ENCODE peak calls at places on chromosomes 1 and 21, in eight cellular contexts. S, I, X, J, Y, Z, A and B are unnamed samples.

GRCh38 chr1:111513410-111514020 is 10.1 kb upstream of the ADORA3 start:
- DNase-seq in S (no peak), X (no peak), Z (no peak), I (no peak), Y (no peak), J (no peak), A (no peak), B (no peak)

GRCh38 chr1:78702426-78702825 is 52.8 kb downstream of the IFI44 start:
- DNase-seq in X (no peak), I (no peak), Z (no peak), S (no peak), Y (no peak), J (no peak), A (no peak), B (no peak)

GRCh38 chr1:98556521-98557158 is 104.9 kb upstream of the SNX7 start:
- DNase-seq in I (peak; percentile 46), A (peak; percentile 23), S (peak; percentile 21), Z (no peak), X (peak; percentile 45), J (no peak), Y (no peak), B (peak; percentile 58)

GRCh38 chr1:48619529-48619928 is 147.5 kb upstream of the SPATA6 start:
- DNase-seq in Y (no peak), X (no peak), I (peak; percentile 2), J (no peak), S (peak; percentile 3), Z (no peak), A (no peak), B (no peak)

GRCh38 chr1:194776657-194777056 is 1590.2 kb upstream of the B3GALT2 start:
- DNase-seq in X (no peak), S (no peak), J (no peak), I (no peak), Y (no peak), Z (no peak), A (no peak), B (no peak)

GRCh38 chr1:154955039-154955717 is 721 bp downstream of the PBXIP1 start:
- DNase-seq in S (peak; percentile 71), Z (no peak), A (peak; percentile 60), X (peak; percentile 88), Y (no peak), I (peak; percentile 64), J (peak; percentile 84), B (peak; percentile 81)

GRCh38 chr1:164891615-164892014 is 332.6 kb downstream of the PBX1 start:
- DNase-seq in I (no peak), Z (no peak), S (no peak), Y (no peak), A (no peak), J (no peak), X (no peak), B (no peak)

GRCh38 chr21:34113842-34114241 is 40.5 kb downstream of the MRPS6 start:
- DNase-seq in J (no peak), S (no peak), A (no peak), X (no peak), I (no peak), Y (no peak), Z (no peak), B (no peak)

GRCh38 chr1:19872190-19872589 is 10.0 kb upstream of the OTUD3 start:
- DNase-seq in I (no peak), S (peak; percentile 5), Y (no peak), X (no peak), A (no peak), Z (no peak), J (no peak), B (no peak)

GRCh38 chr1:38992450-38993111 is 1.5 kb downstream of the AKIRIN1 start:
- DNase-seq in S (no peak), Y (no peak), A (peak; percentile 8), X (no peak), Z (no peak), J (no peak), I (no peak), B (no peak)

GRCh38 chr1:202656057-202656456 is 54.2 kb downstream of the SYT2 start:
- DNase-seq in X (peak; percentile 12), Y (no peak), J (no peak), Z (no peak), A (peak; percentile 9), S (no peak), I (no peak), B (peak; percentile 11)

GRCh38 chr1:232891116-232891515 is 59.3 kb upstream of the NTPCR start:
- DNase-seq in Y (peak; percentile 67), J (peak; percentile 47), A (peak; percentile 73), X (peak; percentile 68), S (peak; percentile 94), I (peak; percentile 83), Z (no peak), B (peak; percentile 60)

GRCh38 chr1:63949965-63950364 is 176.1 kb downstream of the ROR1 start:
- DNase-seq in J (no peak), X (peak; percentile 56), S (peak; percentile 34), Z (no peak), Y (no peak), A (peak; percentile 79), I (peak; percentile 70), B (peak; percentile 50)

GRCh38 chr21:28883931-28884330 is 108.7 kb downstream of the LTN1 start:
- DNase-seq in A (peak; percentile 55), J (no peak), S (no peak), Y (no peak), I (no peak), Z (no peak), X (no peak), B (no peak)

GRCh38 chr21:28884976-28885852 is 107.5 kb downstream of the LTN1 start:
- DNase-seq in Y (no peak), J (peak; percentile 92), S (peak; percentile 95), I (peak; percentile 95), Z (peak; percentile 93), A (peak; percentile 92), X (peak; percentile 96), B (peak; percentile 92)

GRCh38 chr21:28884481-28884880 is 108.2 kb downstream of the LTN1 start:
- DNase-seq in I (no peak), Y (no peak), J (no peak), A (no peak), X (peak; percentile 19), Z (no peak), S (peak; percentile 36), B (peak; percentile 29)

GRCh38 chr21:28885853-28886177 is 106.9 kb downstream of the LTN1 start:
- DNase-seq in S (peak; percentile 94), Z (no peak), Y (no peak), A (peak; percentile 60), X (no peak), I (peak; percentile 63), J (no peak), B (no peak)

DNA sequence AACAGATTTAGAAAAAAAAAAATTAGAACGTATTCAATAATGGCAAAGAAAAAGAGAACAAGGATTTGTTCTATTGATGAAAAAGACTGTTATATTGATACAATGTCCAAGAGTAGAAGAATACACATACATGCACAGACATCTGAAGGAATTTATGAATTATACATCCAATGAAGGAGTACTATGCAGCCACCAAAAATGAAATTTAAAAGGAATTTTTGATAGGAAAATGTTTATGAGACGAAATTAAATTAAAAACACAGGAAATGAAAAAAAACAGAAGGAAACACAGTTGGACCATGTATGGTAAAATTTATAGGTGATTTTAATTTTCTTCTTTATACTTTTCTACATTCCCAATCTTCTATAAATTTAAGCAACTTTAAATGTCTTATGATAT is 110.3 kb downstream of the LTN1 start:
- DNase-seq in X (no peak), J (no peak), Z (no peak), Y (no peak), A (no peak), S (no peak), I (no peak), B (no peak)
- TF ChIP-seq CTCF in X (no peak), J (no peak), Z (no peak), Y (no peak), A (no peak), S (no peak), I (no peak), B (no peak)

GRCh38 chr1:118982816-118983557 is 5.2 kb downstream of the TBX15 start:
- DNase-seq in Y (no peak), Z (no peak), I (no peak), S (no peak), X (no peak), A (no peak), J (no peak), B (no peak)
- H3K4me3 ChIP-seq in Y (peak overlapping the region; percentile 83), Z (no peak overlapping the region), I (no peak overlapping the region), S (peak overlapping the region; percentile 70), X (no peak overlapping the region), A (no peak overlapping the region), J (no peak overlapping the region), B (no peak overlapping the region)

GRCh38 chr1:213613549-213613948 is 374.2 kb upstream of the PROX1 start:
- DNase-seq in Y (no peak), A (no peak), S (no peak), X (no peak), I (no peak), J (no peak), Z (no peak), B (no peak)

GRCh38 chr1:213615226-213615881 is 372.4 kb upstream of the PROX1 start:
- DNase-seq in Y (no peak), A (no peak), S (no peak), J (no peak), I (no peak), X (no peak), Z (no peak), B (no peak)

GRCh38 chr1:213618094-213618493 is 369.7 kb upstream of the PROX1 start:
- DNase-seq in S (no peak), Z (no peak), I (no peak), A (no peak), Y (no peak), X (no peak), J (no peak), B (no peak)

GRCh38 chr1:213619026-213619425 is 368.7 kb upstream of the PROX1 start:
- DNase-seq in X (no peak), S (no peak), J (no peak), A (no peak), Z (no peak), Y (no peak), I (no peak), B (no peak)

GRCh38 chr1:213617133-213617532 is 370.6 kb upstream of the PROX1 start:
- DNase-seq in S (no peak), Z (no peak), A (no peak), X (no peak), J (no peak), Y (no peak), I (no peak), B (no peak)
- TF ChIP-seq CTCF in S (no peak), Z (no peak), A (no peak), X (no peak), J (no peak), Y (no peak), I (no peak), B (no peak)

GRCh38 chr1:86775395-86775794 is 71.0 kb downstream of the SH3GLB1 start:
- DNase-seq in S (no peak), X (no peak), A (no peak), Y (no peak), Z (no peak), I (peak; percentile 49), J (no peak), B (no peak)

GRCh38 chr1:86773331-86774288 is 69.2 kb downstream of the SH3GLB1 start:
- DNase-seq in X (no peak), Y (no peak), A (peak; percentile 36), I (peak; percentile 51), Z (no peak), S (no peak), J (no peak), B (peak; percentile 17)

GRCh38 chr1:86778510-86779218 is 74.3 kb downstream of the SH3GLB1 start:
- DNase-seq in X (peak; percentile 64), I (peak; percentile 83), Y (no peak), A (peak; percentile 32), Z (no peak), J (no peak), S (no peak), B (peak; percentile 61)

GRCh38 chr1:86776108-86776507 is 71.7 kb downstream of the SH3GLB1 start:
- DNase-seq in J (no peak), Z (no peak), Y (no peak), A (no peak), S (no peak), I (peak; percentile 55), X (peak; percentile 37), B (peak; percentile 46)

GRCh38 chr1:86774305-86775304 is 70.2 kb downstream of the SH3GLB1 start:
- DNase-seq in J (peak; percentile 95), A (peak; percentile 90), X (peak; percentile 96), S (peak; percentile 80), Z (peak; percentile 73), Y (no peak), I (peak; percentile 90), B (peak; percentile 92)
- H3K4me3 ChIP-seq in J (no peak overlapping the region), A (peak overlapping the region; percentile 5), X (peak overlapping the region; percentile 0), S (no peak overlapping the region), Z (no peak overlapping the region), Y (no peak overlapping the region), I (no peak overlapping the region), B (peak overlapping the region; percentile 0)